ENCODE peak calls at places on chromosomes 3 and 15, in nine cellular contexts. Y, P, S, D, E, U, C, X and H are unnamed samples.

GRCh38 chr3:11045536-11045935 is 53.0 kb downstream of the SLC6A1 start:
- DNase-seq in Y (no peak), P (no peak), S (no peak), D (no peak), E (no peak), U (no peak), C (no peak), X (no peak), H (no peak)

GRCh38 chr3:35651888-35652287 is 12.6 kb downstream of the ARPP21 start:
- DNase-seq in Y (no peak), P (no peak), S (peak; percentile 57), D (no peak), E (no peak), U (no peak), C (no peak), X (no peak), H (peak; percentile 14)

GRCh38 chr15:91150492-91151160 is 50.6 kb downstream of the SV2B start:
- DNase-seq in Y (no peak), P (no peak), S (no peak), D (no peak), E (no peak), U (no peak), C (no peak), X (no peak), H (no peak)

GRCh38 chr15:89469331-89470107 is 26.9 kb downstream of the RHCG start:
- DNase-seq in Y (no peak), P (no peak), S (no peak), D (no peak), E (no peak), U (no peak), C (no peak), X (no peak), H (no peak)

GRCh38 chr15:96146711-96147110 is 183.8 kb upstream of the NR2F2 start:
- DNase-seq in Y (no peak), P (peak; percentile 23), S (no peak), D (no peak), E (no peak), U (no peak), C (no peak), X (no peak), H (no peak)

GRCh38 chr15:96262097-96262496 is 68.4 kb upstream of the NR2F2 start:
- DNase-seq in Y (no peak), P (no peak), S (no peak), D (no peak), E (no peak), U (no peak), C (no peak), X (no peak), H (no peak)

GRCh38 chr3:100535610-100535943 is 43.2 kb downstream of the TMEM45A start:
- DNase-seq in Y (no peak), P (no peak), S (peak; percentile 45), D (no peak), E (no peak), U (no peak), C (no peak), X (no peak), H (peak; percentile 68)

GRCh38 chr3:112437146-112438022 is 61.9 kb downstream of the BTLA start:
- DNase-seq in Y (no peak), P (peak; percentile 83), S (peak; percentile 36), D (peak; percentile 44), E (no peak), U (no peak), C (no peak), X (no peak), H (peak; percentile 72)

GRCh38 chr3:134364936-134365765 is 9.1 kb downstream of the AMOTL2 start:
- DNase-seq in Y (no peak), P (peak; percentile 47), S (peak; percentile 46), D (peak; percentile 73), E (peak; percentile 83), U (no peak), C (no peak), X (no peak), H (peak; percentile 43)

GRCh38 chr3:195226900-195227447 is 44.0 kb downstream of the XXYLT1 start:
- DNase-seq in Y (peak; percentile 17), P (peak; percentile 56), S (no peak), D (no peak), E (peak; percentile 81), U (peak; percentile 44), C (no peak), X (peak; percentile 33), H (peak; percentile 35)

GRCh38 chr3:156536524-156537316 is 18.2 kb downstream of the SSR3 start:
- DNase-seq in Y (no peak), P (peak; percentile 44), S (peak; percentile 23), D (no peak), E (no peak), U (no peak), C (no peak), X (no peak), H (peak; percentile 42)

GRCh38 chr15:41935566-41936020 is 36.8 kb downstream of the EHD4 start:
- DNase-seq in Y (no peak), P (no peak), S (no peak), D (no peak), E (no peak), U (no peak), C (no peak), X (no peak), H (no peak)

GRCh38 chr3:73037369-73037699 is 24.1 kb upstream of the EBLN2 start:
- DNase-seq in Y (no peak), P (peak; percentile 80), S (peak; percentile 37), D (peak; percentile 33), E (no peak), U (no peak), C (no peak), X (no peak), H (peak; percentile 34)

GRCh38 chr3:32296251-32297204 is 58.0 kb downstream of the CMTM8 start:
- DNase-seq in Y (peak; percentile 52), P (peak; percentile 78), S (peak; percentile 74), D (peak; percentile 59), E (peak; percentile 91), U (peak; percentile 40), C (peak; percentile 29), X (peak; percentile 70), H (peak; percentile 78)

GRCh38 chr15:100083572-100083971 is 258.2 kb downstream of the ADAMTS17 start:
- DNase-seq in Y (no peak), P (no peak), S (no peak), D (no peak), E (no peak), U (no peak), C (no peak), X (no peak), H (no peak)

GRCh38 chr3:192409838-192410683 is 317.3 kb downstream of the FGF12 start:
- DNase-seq in Y (no peak), P (no peak), S (no peak), D (no peak), E (no peak), U (no peak), C (no peak), X (peak; percentile 38), H (peak; percentile 18)

GRCh38 chr15:101266034-101266433 is 11.3 kb downstream of the SELENOS start:
- DNase-seq in Y (no peak), P (peak; percentile 38), S (peak; percentile 62), D (peak; percentile 89), E (peak; percentile 76), U (no peak), C (no peak), X (no peak), H (no peak)

GRCh38 chr3:13189639-13190375 is 116.6 kb upstream of the IQSEC1 start:
- DNase-seq in Y (no peak), P (peak; percentile 14), S (peak; percentile 8), D (peak; percentile 43), E (no peak), U (no peak), C (no peak), X (no peak), H (peak; percentile 7)

GRCh38 chr3:105956311-105956710 is 87.5 kb upstream of the CBLB start:
- DNase-seq in Y (no peak), P (no peak), S (no peak), D (no peak), E (no peak), U (no peak), C (no peak), X (no peak), H (no peak)

GRCh38 chr3:112042842-112043280 is 8.3 kb downstream of the TMPRSS7 start:
- DNase-seq in Y (peak; percentile 22), P (no peak), S (no peak), D (no peak), E (no peak), U (no peak), C (no peak), X (no peak), H (no peak)

GRCh38 chr3:172549144-172549543 is 25.9 kb upstream of the TNFSF10 start:
- DNase-seq in Y (no peak), P (peak; percentile 56), S (peak; percentile 37), D (no peak), E (no peak), U (no peak), C (no peak), X (no peak), H (no peak)

GRCh38 chr15:73024161-73024560 is 28.1 kb upstream of the NEO1 start:
- DNase-seq in Y (no peak), P (no peak), S (no peak), D (no peak), E (no peak), U (no peak), C (no peak), X (no peak), H (no peak)
- TF ChIP-seq CTCF in Y (no peak), P (no peak), S (no peak), D (no peak), E (no peak), U (no peak), C (no peak), X (no peak), H (no peak)

DNA sequence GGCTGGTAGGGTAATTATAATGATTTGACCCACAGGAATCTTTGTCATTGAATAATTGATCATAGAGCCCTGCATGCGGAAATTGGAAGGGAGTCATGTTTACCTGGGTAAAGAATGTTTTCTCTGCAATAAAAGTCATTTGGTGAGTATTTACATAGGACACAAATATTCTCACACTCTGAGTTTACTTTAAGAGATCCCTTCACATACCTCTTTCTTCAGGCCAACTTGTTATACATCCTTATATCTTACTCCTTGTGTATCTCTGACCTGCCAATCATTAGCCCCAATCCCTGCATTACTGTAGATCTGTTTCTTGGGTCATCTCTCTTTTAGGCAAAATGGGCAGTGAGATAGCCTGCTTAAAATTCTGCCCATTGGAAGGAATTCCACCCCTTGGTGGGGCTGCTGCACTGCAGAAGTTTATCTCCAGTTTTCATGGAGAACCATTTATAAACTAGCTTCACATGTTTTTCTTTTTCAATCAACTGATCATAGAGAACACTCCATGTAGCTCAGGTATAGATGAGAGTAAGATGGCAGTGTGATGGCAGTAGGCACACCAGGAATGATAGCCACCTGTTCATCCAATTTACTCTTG is 46.2 kb downstream of the ILDR1 start:
- DNase-seq in Y (no peak), P (no peak), S (no peak), D (no peak), E (no peak), U (no peak), C (no peak), X (no peak), H (no peak)
- TF ChIP-seq CTCF in Y (no peak), P (peak; percentile 29), S (peak; percentile 5), D (no peak), E (no peak), U (no peak), C (no peak), X (no peak), H (no peak)

GRCh38 chr3:53842436-53843194 is 3.6 kb downstream of the CHDH start:
- DNase-seq in Y (peak; percentile 90), P (peak; percentile 29), S (no peak), D (peak; percentile 5), E (peak; percentile 83), U (no peak), C (no peak), X (peak; percentile 27), H (peak; percentile 3)
- TF ChIP-seq CTCF in Y (peak; percentile 24), P (peak; percentile 32), S (peak; percentile 11), D (no peak), E (no peak), U (no peak), C (no peak), X (peak; percentile 28), H (no peak)

GRCh38 chr15:85542488-85542887 is 162.1 kb downstream of the AKAP13 start:
- DNase-seq in Y (no peak), P (no peak), S (no peak), D (no peak), E (no peak), U (no peak), C (no peak), X (no peak), H (no peak)
- TF ChIP-seq CTCF in Y (no peak), P (no peak), S (no peak), D (no peak), E (no peak), U (no peak), C (no peak), X (no peak), H (no peak)